ENCODE peak calls at places on chromosomes 16 and 17, in eight cellular contexts. C, Z, O, L, N, D, U and E are unnamed samples.

GRCh38 chr16:63100082-63100481 is 1063.8 kb upstream of the CDH8 start:
- DNase-seq in U (no peak), Z (no peak), D (no peak), L (no peak), O (no peak), C (no peak), N (no peak), E (no peak)

GRCh38 chr17:14923981-14924380 is 341.1 kb downstream of the PMP22 start:
- DNase-seq in U (no peak), O (no peak), Z (no peak), D (no peak), L (no peak), C (no peak), N (no peak), E (no peak)

GRCh38 chr17:59371426-59372099 is 40.1 kb downstream of the YPEL2 start:
- DNase-seq in L (peak), U (peak), C (no peak), N (no peak), O (no peak), Z (no peak), D (peak), E (no peak)

GRCh38 chr17:57600092-57600491 is 145.0 kb downstream of the CCDC182 start:
- DNase-seq in O (no peak), D (no peak), N (no peak), Z (no peak), U (no peak), C (peak), L (no peak), E (no peak)

GRCh38 chr17:49498037-49498615 is 3.0 kb downstream of the NGFR start:
- DNase-seq in C (no peak), N (no peak), O (no peak), D (no peak), Z (no peak), U (no peak), L (no peak), E (no peak)

GRCh38 chr17:38672788-38673713 is 1.7 kb downstream of the EPOP start:
- DNase-seq in U (no peak), C (no peak), O (no peak), Z (no peak), L (no peak), D (no peak), N (no peak), E (no peak)

GRCh38 chr17:78383725-78384471 is 5.4 kb downstream of the PGS1 start:
- DNase-seq in N (peak), U (peak), O (no peak), L (peak), Z (peak), C (no peak), D (peak), E (no peak)

GRCh38 chr16:78605548-78606097 is 506.2 kb downstream of the WWOX start:
- DNase-seq in L (no peak), Z (no peak), N (no peak), O (no peak), C (no peak), D (no peak), U (no peak), E (no peak)

GRCh38 chr17:14942511-14943185 is 322.5 kb downstream of the PMP22 start:
- DNase-seq in C (no peak), O (no peak), U (no peak), Z (peak), N (no peak), D (no peak), L (no peak), E (no peak)

GRCh38 chr16:81810894-81811538 is 31.9 kb downstream of the PLCG2 start:
- DNase-seq in Z (no peak), U (no peak), O (no peak), N (no peak), C (peak), L (no peak), D (no peak), E (no peak)

GRCh38 chr17:1649116-1649843 is 386 bp downstream of the RILP start:
- DNase-seq in L (peak), N (peak), O (peak), D (peak), Z (peak), U (peak), C (peak), E (no peak)

GRCh38 chr16:89410794-89411309 is 79.5 kb downstream of the ANKRD11 start:
- DNase-seq in U (peak), Z (peak), L (peak), C (no peak), N (peak), O (no peak), D (peak), E (no peak)

GRCh38 chr16:84367297-84367680 is 1.0 kb upstream of the ATP2C2 start:
- DNase-seq in U (no peak), D (no peak), L (no peak), O (no peak), C (no peak), N (no peak), Z (no peak), E (no peak)

GRCh38 chr16:27432600-27432957 is 30.6 kb downstream of the IL21R start:
- DNase-seq in Z (no peak), L (peak), D (no peak), N (no peak), C (no peak), O (no peak), U (no peak), E (no peak)

GRCh38 chr16:50804290-50804907 is 62.5 kb downstream of the CYLD start:
- DNase-seq in Z (no peak), O (no peak), N (no peak), D (no peak), U (no peak), L (no peak), C (no peak), E (peak)

GRCh38 chr16:1309888-1310831 is 724 bp downstream of the UBE2I start:
- DNase-seq in D (peak), C (peak), O (peak), Z (no peak), L (peak), U (peak), N (no peak), E (no peak)

GRCh38 chr16:57617604-57618111 is 10.8 kb upstream of the ADGRG1 start:
- DNase-seq in N (no peak), O (no peak), C (no peak), L (no peak), U (no peak), Z (no peak), D (no peak), E (no peak)

GRCh38 chr17:6457688-6458190 is 13.5 kb downstream of the PIMREG start:
- DNase-seq in N (no peak), L (no peak), Z (no peak), U (no peak), C (no peak), O (no peak), D (no peak), E (no peak)

GRCh38 chr16:180101-180920 is at the start of gene HBQ1:
- DNase-seq in U (peak), L (no peak), C (no peak), Z (no peak), O (no peak), D (peak), N (no peak), E (peak)

GRCh38 chr17:75848523-75849303 is 4.5 kb upstream of the UNC13D start:
- DNase-seq in U (peak), C (peak), N (no peak), L (peak), O (peak), D (peak), Z (peak), E (peak)

GRCh38 chr17:9003355-9004131 is 17.8 kb upstream of the NTN1 start:
- DNase-seq in D (no peak), U (peak), Z (no peak), C (no peak), L (no peak), N (no peak), O (no peak), E (peak)

GRCh38 chr16:88785106-88785924 is at the start of gene PIEZO1:
- DNase-seq in C (peak), Z (peak), L (peak), D (peak), N (no peak), U (peak), O (peak), E (peak)

GRCh38 chr17:71975998-71976649 is 144.7 kb upstream of the SOX9 start:
- DNase-seq in D (peak), Z (peak), O (no peak), U (peak), L (peak), C (no peak), N (peak), E (no peak)

GRCh38 chr17:62998665-62999393 is 32.8 kb downstream of the TANC2 start:
- DNase-seq in L (peak), Z (no peak), D (no peak), N (no peak), O (no peak), C (no peak), U (no peak), E (no peak)
- TF ChIP-seq CTCF in L (no peak), Z (no peak), D (no peak), N (no peak), O (no peak), C (no peak), U (no peak), E (no peak)

GRCh38 chr16:87735270-87736002 is 30.4 kb downstream of the KLHDC4 start:
- DNase-seq in D (no peak), O (no peak), N (no peak), C (no peak), L (no peak), Z (no peak), U (no peak), E (no peak)
- TF ChIP-seq CTCF in D (no peak), O (no peak), N (no peak), C (no peak), L (no peak), Z (no peak), U (no peak), E (no peak)

GRCh38 chr16:2726923-2727322 is 6.9 kb upstream of the PRSS27 start:
- DNase-seq in N (no peak), U (no peak), D (no peak), O (no peak), L (no peak), C (no peak), Z (no peak), E (no peak)

GRCh38 chr16:2724088-2724676 is 4.2 kb upstream of the PRSS27 start:
- DNase-seq in L (no peak), U (no peak), N (no peak), Z (no peak), D (no peak), C (no peak), O (no peak), E (no peak)

GRCh38 chr16:2728034-2728433 is 8.0 kb upstream of the PRSS27 start:
- DNase-seq in D (no peak), O (no peak), Z (no peak), N (no peak), U (no peak), L (no peak), C (no peak), E (no peak)

GRCh38 chr16:2720719-2721633 is 952 bp upstream of the PRSS27 start:
- DNase-seq in L (peak), D (peak), U (peak), O (peak), C (peak), N (peak), Z (peak), E (peak)

GRCh38 chr16:2724816-2725348 is 4.9 kb upstream of the PRSS27 start:
- DNase-seq in O (no peak), C (no peak), L (no peak), Z (no peak), U (no peak), N (no peak), D (no peak), E (no peak)
- TF ChIP-seq CTCF in O (no peak), C (no peak), L (no peak), Z (no peak), U (no peak), N (no peak), D (no peak), E (no peak)

GRCh38 chr16:87552072-87552718 is 50.1 kb upstream of the JPH3 start:
- DNase-seq in N (no peak), D (no peak), L (no peak), Z (no peak), C (no peak), O (no peak), U (no peak), E (no peak)

GRCh38 chr16:87549627-87550509 is 52.4 kb upstream of the JPH3 start:
- DNase-seq in O (no peak), C (no peak), N (no peak), D (no peak), L (no peak), U (no peak), Z (no peak), E (no peak)

GRCh38 chr16:87552772-87553171 is 49.5 kb upstream of the JPH3 start:
- DNase-seq in Z (no peak), C (no peak), U (no peak), D (no peak), N (no peak), O (no peak), L (no peak), E (no peak)

GRCh38 chr16:87551487-87551886 is 50.8 kb upstream of the JPH3 start:
- DNase-seq in D (no peak), U (no peak), L (no peak), Z (no peak), N (no peak), C (no peak), O (no peak), E (no peak)

DNA sequence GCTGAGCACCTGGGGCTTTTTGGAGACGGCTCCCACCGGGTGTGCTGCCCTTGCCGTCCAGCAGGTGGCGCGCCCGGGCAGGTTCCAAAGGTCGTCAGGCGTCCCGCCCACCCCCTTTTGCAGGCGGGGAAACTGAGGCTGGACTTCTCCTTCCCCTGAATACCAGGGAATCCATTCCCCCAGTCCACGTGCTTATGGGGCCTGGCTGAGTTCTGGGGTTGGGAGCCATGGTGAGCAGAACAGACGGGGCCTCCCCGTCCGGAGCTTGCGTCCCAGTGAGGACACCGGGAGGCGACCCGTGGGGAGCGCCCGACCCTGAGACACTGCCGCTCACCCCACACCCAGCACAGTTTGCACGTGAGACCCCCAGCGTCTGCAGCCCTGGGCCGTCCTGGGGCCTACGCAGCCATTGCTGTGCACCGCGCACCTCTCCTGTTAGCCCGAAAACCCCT is 51.8 kb upstream of the JPH3 start:
- DNase-seq in O (peak), N (no peak), Z (peak), U (peak), C (no peak), L (no peak), D (peak), E (peak)
- TF ChIP-seq CTCF in O (peak), N (peak), Z (peak), U (peak), C (peak), L (peak), D (peak), E (peak)